ENCODE peak calls at places on chromosomes 11 and 22, in four cellular contexts. S is cardiac muscle cell, V is AG10803, M is cardiac fibroblast. J is an unnamed sample.

GRCh38 chr22:23526588-23527315 is 53.3 kb downstream of the IGLL1 start:
- DNase-seq in S (no peak), V (no peak), M (no peak), J (no peak)

GRCh38 chr11:84899740-84900139 is 727.4 kb downstream of the DLG2 start:
- DNase-seq in S (no peak), V (no peak), M (no peak), J (no peak)

GRCh38 chr11:44556735-44557409 is 8.6 kb upstream of the CD82 start:
- DNase-seq in S (peak; percentile 70), V (peak; percentile 50), M (peak; percentile 73), J (no peak)

GRCh38 chr11:76769645-76770586 is 13.2 kb upstream of the TSKU start:
- DNase-seq in S (no peak), V (peak; percentile 17), M (no peak), J (peak; percentile 70)

GRCh38 chr11:112453601-112454577 is 193.2 kb upstream of the PLET1 start:
- DNase-seq in S (no peak), V (peak; percentile 21), M (peak; percentile 46), J (no peak)

GRCh38 chr11:36053314-36053713 is 109.5 kb downstream of the LDLRAD3 start:
- DNase-seq in S (no peak), V (no peak), M (no peak), J (no peak)

GRCh38 chr11:78560826-78561484 is 13.7 kb downstream of the NARS2 start:
- DNase-seq in S (no peak), V (peak; percentile 16), M (peak; percentile 67), J (no peak)

GRCh38 chr11:122663764-122664163 is 8.2 kb downstream of the UBASH3B start:
- DNase-seq in S (no peak), V (peak; percentile 72), M (peak; percentile 20), J (no peak)

GRCh38 chr22:39183991-39184585 is 31.6 kb upstream of the CBX7 start:
- DNase-seq in S (peak; percentile 51), V (peak; percentile 93), M (peak; percentile 90), J (no peak)

GRCh38 chr22:42160830-42161696 is 30.5 kb upstream of the CYP2D6 start:
- DNase-seq in S (no peak), V (no peak), M (no peak), J (no peak)

GRCh38 chr11:20342347-20343279 is 20.9 kb upstream of the HTATIP2 start:
- DNase-seq in S (peak; percentile 78), V (no peak), M (no peak), J (no peak)

GRCh38 chr11:23284626-23285025 is 424.4 kb upstream of the CCDC179 start:
- DNase-seq in S (no peak), V (peak; percentile 73), M (peak; percentile 32), J (peak; percentile 65)

GRCh38 chr11:82976786-82977185 is 75.2 kb downstream of the DDIAS start:
- DNase-seq in S (no peak), V (no peak), M (no peak), J (no peak)

GRCh38 chr11:47033439-47033838 is 96.9 kb downstream of the CSTPP1 start:
- DNase-seq in S (no peak), V (peak; percentile 62), M (no peak), J (no peak)

GRCh38 chr22:37739611-37740049 is 42.8 kb downstream of the TRIOBP start:
- DNase-seq in S (no peak), V (no peak), M (no peak), J (no peak)

GRCh38 chr11:99418927-99419707 is 398.4 kb downstream of the CNTN5 start:
- DNase-seq in S (no peak), V (no peak), M (no peak), J (peak; percentile 52)

GRCh38 chr22:22941831-22942510 is 54.4 kb downstream of the IGLL5 start:
- DNase-seq in S (no peak), V (no peak), M (no peak), J (no peak)

GRCh38 chr22:42630211-42630610 is 10.2 kb downstream of the ATP5MGL start:
- DNase-seq in S (no peak), V (no peak), M (no peak), J (no peak)

GRCh38 chr22:28395920-28396447 is 283.7 kb downstream of the TTC28 start:
- DNase-seq in S (no peak), V (peak; percentile 29), M (peak; percentile 39), J (no peak)

GRCh38 chr11:7239877-7240276 is 11.8 kb upstream of the SYT9 start:
- DNase-seq in S (no peak), V (no peak), M (no peak), J (no peak)

GRCh38 chr11:70338594-70338993 is 59.7 kb upstream of the CTTN start:
- DNase-seq in S (no peak), V (no peak), M (no peak), J (no peak)

GRCh38 chr11:102760355-102761035 is 19.9 kb downstream of the MMP10 start:
- DNase-seq in S (no peak), V (peak; percentile 97), M (peak; percentile 74), J (peak; percentile 50)

GRCh38 chr11:57913713-57914704 is 109.7 kb upstream of the OR9Q1 start:
- DNase-seq in S (no peak), V (no peak), M (no peak), J (no peak)

GRCh38 chr22:30240541-30241417 is 5.8 kb downstream of the LIF start:
- DNase-seq in S (no peak), V (no peak), M (no peak), J (no peak)

GRCh38 chr22:32676196-32676595 is 125.3 kb upstream of the TIMP3 start:
- DNase-seq in S (no peak), V (no peak), M (no peak), J (no peak)

GRCh38 chr11:117239295-117239694 is 6.8 kb downstream of the RNF214 start:
- DNase-seq in S (no peak), V (peak; percentile 93), M (peak; percentile 90), J (peak; percentile 44)
- TF ChIP-seq CTCF in S (peak; percentile 74), V (peak; percentile 79), M (peak; percentile 66), J (peak; percentile 54)

GRCh38 chr11:127496165-127496564 is 495.6 kb upstream of the KIRREL3 start:
- DNase-seq in S (no peak), V (no peak), M (no peak), J (no peak)
- TF ChIP-seq CTCF in S (no peak), V (no peak), M (no peak), J (no peak)

DNA sequence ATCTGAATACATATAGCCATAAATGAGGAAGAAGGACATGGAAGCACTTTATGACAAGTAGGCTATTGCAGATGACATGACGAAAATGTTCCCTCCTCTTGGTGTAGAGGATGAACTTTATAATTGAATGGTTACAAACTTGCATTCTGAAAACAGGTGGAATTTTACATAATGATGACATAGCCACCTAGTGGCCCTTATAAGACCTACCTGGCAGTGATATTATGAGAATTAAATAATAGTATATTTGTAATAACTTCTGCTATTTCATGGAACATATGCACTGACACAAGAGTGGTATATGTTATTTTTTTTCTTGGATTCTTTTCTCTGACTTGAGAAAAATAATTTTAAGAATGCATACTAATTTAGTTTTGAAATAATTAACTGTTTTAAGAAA is 22.9 kb downstream of the TRIM22 start:
- DNase-seq in S (no peak), V (no peak), M (peak; percentile 24), J (no peak)
- TF ChIP-seq CTCF in S (peak; percentile 30), V (peak; percentile 42), M (peak; percentile 39), J (peak; percentile 55)

GRCh38 chr11:16191212-16191851 is 165.0 kb downstream of the SOX6 start:
- DNase-seq in S (no peak), V (no peak), M (no peak), J (no peak)
- TF ChIP-seq CTCF in S (no peak), V (no peak), M (no peak), J (no peak)

GRCh38 chr11:125680747-125681146 is at the start of gene ACRV1:
- DNase-seq in S (no peak), V (no peak), M (no peak), J (no peak)

GRCh38 chr11:125674210-125674609 is 6.4 kb downstream of the ACRV1 start:
- DNase-seq in S (no peak), V (no peak), M (no peak), J (no peak)

GRCh38 chr11:125679837-125680236 is 810 bp downstream of the ACRV1 start:
- DNase-seq in S (no peak), V (no peak), M (no peak), J (no peak)

GRCh38 chr11:125675196-125675595 is 5.5 kb downstream of the ACRV1 start:
- DNase-seq in S (no peak), V (no peak), M (no peak), J (no peak)

DNA sequence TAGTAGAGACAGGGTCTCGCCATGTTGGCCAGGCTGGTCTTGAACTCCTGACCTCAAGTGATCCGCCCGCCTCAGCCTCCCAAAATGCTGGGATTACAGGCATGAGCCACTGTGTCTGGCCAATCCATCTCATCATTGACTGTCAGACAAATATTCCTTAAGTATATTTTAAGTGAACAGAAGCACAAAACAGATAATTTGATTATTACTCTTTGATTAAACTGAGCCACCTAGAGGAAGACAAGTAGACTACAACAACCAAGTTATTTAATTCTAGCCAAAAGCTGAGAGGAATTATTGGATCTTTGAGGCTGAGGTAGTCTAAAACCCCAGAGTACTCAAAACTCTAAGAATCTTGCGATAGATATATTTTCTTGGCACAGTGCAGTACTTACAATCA is 1.2 kb downstream of the ACRV1 start:
- DNase-seq in S (no peak), V (peak; percentile 1), M (peak; percentile 3), J (no peak)
- TF ChIP-seq CTCF in S (peak; percentile 8), V (peak; percentile 37), M (peak; percentile 29), J (peak; percentile 34)

GRCh38 chr11:67276821-67277230 is 10.6 kb downstream of the GRK2 start:
- DNase-seq in S (peak; percentile 23), V (peak; percentile 52), M (peak; percentile 49), J (no peak)
- TF ChIP-seq CTCF in S (peak; percentile 18), V (peak; percentile 32), M (peak; percentile 21), J (peak; percentile 23)

GRCh38 chr22:44091021-44091721 is 67.1 kb downstream of the PARVB start:
- DNase-seq in S (peak; percentile 33), V (no peak), M (peak; percentile 12), J (no peak)
- TF ChIP-seq CTCF in S (peak; percentile 27), V (peak; percentile 29), M (peak; percentile 31), J (peak; percentile 53)

DNA sequence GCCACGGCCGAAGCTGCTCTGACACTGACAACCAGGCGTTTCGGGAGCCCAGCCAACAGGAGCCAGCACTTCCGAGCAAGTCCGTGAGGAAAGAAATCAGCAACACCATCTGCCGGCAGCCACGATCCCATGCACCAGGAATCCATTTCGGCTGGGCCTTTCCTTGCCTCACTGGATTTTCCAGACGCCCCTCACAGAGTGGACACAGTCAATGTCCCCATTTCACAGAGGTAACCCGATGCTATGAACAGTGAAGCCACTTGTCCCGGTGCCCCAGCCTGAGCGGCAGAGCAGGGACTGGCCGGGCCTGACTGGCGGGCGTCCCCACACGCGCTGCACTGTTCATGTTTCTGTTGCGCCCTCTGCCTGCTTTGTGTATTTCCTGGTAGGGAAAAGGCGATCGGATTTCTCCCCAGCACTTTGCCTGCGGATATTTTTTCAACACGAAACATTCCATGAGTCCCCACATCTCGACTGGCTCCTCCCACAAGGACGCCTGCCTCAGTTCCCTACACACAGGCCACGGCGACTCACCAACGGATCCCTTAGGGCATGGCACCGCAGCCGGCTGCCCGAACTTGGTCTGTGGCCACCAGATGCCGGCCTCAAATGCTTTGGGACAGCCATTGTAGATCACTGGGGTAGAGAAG is 55.3 kb downstream of the TRMU start:
- DNase-seq in S (no peak), V (peak; percentile 76), M (peak; percentile 69), J (no peak)
- TF ChIP-seq CTCF in S (peak; percentile 57), V (peak; percentile 66), M (peak; percentile 46), J (no peak)